ENCODE peak calls at places on chromosomes 11 and 22, in four cellular contexts. N, Z, F and L are unnamed samples.

GRCh38 chr22:44823806-44824205 is 71.4 kb downstream of the ARHGAP8 start:
- DNase-seq in N (no peak), Z (peak; percentile 64), F (no peak), L (no peak)

GRCh38 chr11:724063-724732 is 18.2 kb downstream of the EPS8L2 start:
- DNase-seq in Z (peak; percentile 81), N (no peak), F (no peak), L (no peak)

GRCh38 chr11:613369-613968 is 2.3 kb downstream of the IRF7 start:
- DNase-seq in F (no peak), N (peak; percentile 86), Z (peak; percentile 93), L (peak; percentile 34)

GRCh38 chr11:40170076-40170475 is 1289.4 kb downstream of the LRRC4C start:
- DNase-seq in N (no peak), F (no peak), Z (no peak), L (no peak)

GRCh38 chr22:46085831-46086576 is 64.3 kb upstream of the PPARA start:
- DNase-seq in N (peak; percentile 87), Z (peak; percentile 76), F (no peak), L (no peak)

GRCh38 chr22:46070722-46071450 is 79.4 kb upstream of the PPARA start:
- DNase-seq in Z (peak; percentile 88), F (no peak), N (peak; percentile 71), L (peak; percentile 45)

GRCh38 chr11:45146072-45147016 is at the start of gene PRDM11:
- DNase-seq in N (peak; percentile 73), Z (peak; percentile 86), F (no peak), L (no peak)

GRCh38 chr11:66020618-66021357 is 5.5 kb downstream of the CATSPER1 start:
- DNase-seq in F (no peak), N (peak; percentile 41), Z (peak; percentile 84), L (peak; percentile 67)

GRCh38 chr11:132655187-132655855 is 877.0 kb downstream of the OPCML start:
- DNase-seq in Z (no peak), N (no peak), F (no peak), L (no peak)

GRCh38 chr11:13140028-13140870 is 131.1 kb downstream of the RASSF10 start:
- DNase-seq in N (peak; percentile 78), F (no peak), Z (no peak), L (no peak)

GRCh38 chr11:1456166-1456565 is 30.4 kb downstream of the MOB2 start:
- DNase-seq in F (no peak), Z (no peak), N (no peak), L (no peak)

GRCh38 chr11:73481626-73482025 is 105.4 kb downstream of the RELT start:
- DNase-seq in Z (no peak), F (no peak), N (no peak), L (no peak)

GRCh38 chr22:41620646-41621098 is at the start of gene DESI1:
- DNase-seq in F (no peak), Z (peak; percentile 99), N (no peak), L (no peak)

GRCh38 chr11:131771471-131771870 is 401.1 kb downstream of the NTM start:
- DNase-seq in Z (no peak), N (no peak), F (no peak), L (no peak)

GRCh38 chr11:36109850-36110606 is 166.2 kb downstream of the LDLRAD3 start:
- DNase-seq in N (no peak), Z (no peak), F (no peak), L (no peak)

GRCh38 chr11:94477644-94478043 is 16.0 kb downstream of the MRE11 start:
- DNase-seq in Z (no peak), N (no peak), F (no peak), L (peak; percentile 20)

GRCh38 chr11:7487360-7487759 is 2.1 kb downstream of the OLFML1 start:
- DNase-seq in N (no peak), F (no peak), Z (no peak), L (no peak)

GRCh38 chr11:3615998-3616397 is 25.8 kb downstream of the ART5 start:
- DNase-seq in F (no peak), Z (peak; percentile 66), N (no peak), L (no peak)

GRCh38 chr22:40156001-40156516 is 21.7 kb upstream of the TNRC6B start:
- DNase-seq in Z (no peak), N (peak; percentile 81), F (no peak), L (peak; percentile 75)

GRCh38 chr11:132402056-132402684 is 1031.8 kb downstream of the NTM start:
- DNase-seq in N (no peak), Z (no peak), F (peak; percentile 33), L (no peak)

GRCh38 chr11:1484716-1485503 is 1.7 kb downstream of the MOB2 start:
- DNase-seq in F (no peak), Z (peak; percentile 69), N (no peak), L (no peak)

GRCh38 chr11:126514061-126514713 is 158.7 kb downstream of the ST3GAL4 start:
- DNase-seq in N (no peak), F (no peak), Z (peak; percentile 36), L (no peak)

GRCh38 chr22:38694049-38694448 is 6.7 kb downstream of the JOSD1 start:
- DNase-seq in F (no peak), Z (no peak), N (no peak), L (no peak)

GRCh38 chr11:47355283-47356128 is 3.0 kb upstream of the MYBPC3 start:
- DNase-seq in Z (peak; percentile 90), N (peak; percentile 97), F (peak; percentile 79), L (peak; percentile 94)

GRCh38 chr22:23305321-23305910 is 125.1 kb downstream of the BCR start:
- DNase-seq in F (no peak), Z (peak; percentile 67), N (no peak), L (no peak)

GRCh38 chr22:20429254-20430100 is 8.1 kb downstream of the SCARF2 start:
- DNase-seq in F (no peak), N (peak; percentile 83), Z (peak; percentile 96), L (peak; percentile 62)

GRCh38 chr11:5713695-5714094 is 22.6 kb upstream of the OR56B1 start:
- DNase-seq in N (no peak), Z (no peak), F (no peak), L (no peak)

DNA sequence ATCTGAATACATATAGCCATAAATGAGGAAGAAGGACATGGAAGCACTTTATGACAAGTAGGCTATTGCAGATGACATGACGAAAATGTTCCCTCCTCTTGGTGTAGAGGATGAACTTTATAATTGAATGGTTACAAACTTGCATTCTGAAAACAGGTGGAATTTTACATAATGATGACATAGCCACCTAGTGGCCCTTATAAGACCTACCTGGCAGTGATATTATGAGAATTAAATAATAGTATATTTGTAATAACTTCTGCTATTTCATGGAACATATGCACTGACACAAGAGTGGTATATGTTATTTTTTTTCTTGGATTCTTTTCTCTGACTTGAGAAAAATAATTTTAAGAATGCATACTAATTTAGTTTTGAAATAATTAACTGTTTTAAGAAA is 22.9 kb downstream of the TRIM22 start:
- DNase-seq in F (no peak), N (no peak), Z (no peak), L (no peak)
- TF ChIP-seq CTCF in F (peak; percentile 73), N (peak; percentile 14), Z (no peak), L (no peak)

DNA sequence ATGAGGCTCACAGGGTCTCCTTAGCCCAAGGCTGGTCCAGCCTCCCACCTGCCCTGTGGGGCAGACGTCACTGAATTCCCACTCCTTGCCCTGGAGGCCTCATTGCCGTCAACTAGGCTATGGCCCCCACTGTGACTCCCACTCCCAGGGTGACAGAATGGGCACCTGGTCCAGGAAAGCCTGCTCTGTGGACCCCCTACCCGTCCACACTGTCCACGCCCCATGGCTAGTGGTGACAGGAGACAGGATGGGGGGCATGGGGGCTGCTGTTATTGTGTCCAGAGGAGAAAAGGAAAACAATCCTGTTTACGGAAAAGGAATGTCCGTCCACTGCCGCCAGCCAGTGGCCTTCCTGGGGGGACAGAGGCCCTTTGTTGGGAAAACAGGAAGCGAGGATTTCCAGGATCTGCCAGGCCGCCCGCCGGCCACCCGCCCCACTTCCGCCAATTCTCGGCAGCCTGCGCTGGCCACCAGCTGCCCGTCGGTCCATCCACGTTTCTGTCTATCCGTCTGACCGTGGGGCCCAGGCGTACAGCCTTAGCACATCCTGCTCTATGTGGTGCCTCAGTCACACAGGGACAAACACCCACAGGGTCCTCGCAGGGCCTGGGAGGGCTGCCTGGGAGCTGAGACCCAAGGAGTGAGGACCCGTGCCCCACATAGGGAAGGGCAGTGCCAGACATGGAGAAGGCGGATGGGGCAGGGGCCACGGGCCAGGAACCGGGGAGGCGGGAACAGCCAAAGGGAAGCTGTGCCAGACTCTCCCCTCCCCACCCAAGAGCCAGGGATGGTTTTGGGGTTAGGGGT is 19.5 kb downstream of the CRELD2 start:
- DNase-seq in Z (peak; percentile 90), F (no peak), N (peak; percentile 29), L (no peak)
- TF ChIP-seq POLR2AphosphoS5 in Z (peak; percentile 92), F (no peak), N (no peak), L (no peak)

GRCh38 chr11:33982661-33983060 is 68.9 kb upstream of the CAPRIN1 start:
- DNase-seq in N (no peak), Z (no peak), F (no peak), L (no peak)

GRCh38 chr11:33987975-33988580 is 63.5 kb upstream of the CAPRIN1 start:
- DNase-seq in F (peak; percentile 42), N (peak; percentile 73), Z (peak; percentile 88), L (peak; percentile 88)

GRCh38 chr11:33980896-33981295 is 70.6 kb upstream of the CAPRIN1 start:
- DNase-seq in F (no peak), N (no peak), Z (no peak), L (peak; percentile 55)

GRCh38 chr11:33987545-33987944 is 64.0 kb upstream of the CAPRIN1 start:
- DNase-seq in Z (no peak), N (no peak), F (no peak), L (no peak)

GRCh38 chr11:33984682-33985389 is 66.7 kb upstream of the CAPRIN1 start:
- DNase-seq in Z (no peak), N (no peak), F (no peak), L (no peak)
- TF ChIP-seq CTCF in Z (no peak), N (no peak), F (peak; percentile 31), L (peak; percentile 3)

GRCh38 chr11:17395554-17395961 is 7.1 kb upstream of the KCNJ11 start:
- DNase-seq in Z (peak; percentile 67), F (no peak), N (no peak), L (no peak)
- TF ChIP-seq POLR2AphosphoS5 in Z (no peak), F (no peak), N (no peak), L (no peak)

GRCh38 chr11:121870202-121871045 is 245.6 kb downstream of the BLID start:
- DNase-seq in F (no peak), Z (no peak), N (no peak), L (no peak)
- TF ChIP-seq CTCF in F (peak; percentile 33), Z (no peak), N (no peak), L (no peak)

DNA sequence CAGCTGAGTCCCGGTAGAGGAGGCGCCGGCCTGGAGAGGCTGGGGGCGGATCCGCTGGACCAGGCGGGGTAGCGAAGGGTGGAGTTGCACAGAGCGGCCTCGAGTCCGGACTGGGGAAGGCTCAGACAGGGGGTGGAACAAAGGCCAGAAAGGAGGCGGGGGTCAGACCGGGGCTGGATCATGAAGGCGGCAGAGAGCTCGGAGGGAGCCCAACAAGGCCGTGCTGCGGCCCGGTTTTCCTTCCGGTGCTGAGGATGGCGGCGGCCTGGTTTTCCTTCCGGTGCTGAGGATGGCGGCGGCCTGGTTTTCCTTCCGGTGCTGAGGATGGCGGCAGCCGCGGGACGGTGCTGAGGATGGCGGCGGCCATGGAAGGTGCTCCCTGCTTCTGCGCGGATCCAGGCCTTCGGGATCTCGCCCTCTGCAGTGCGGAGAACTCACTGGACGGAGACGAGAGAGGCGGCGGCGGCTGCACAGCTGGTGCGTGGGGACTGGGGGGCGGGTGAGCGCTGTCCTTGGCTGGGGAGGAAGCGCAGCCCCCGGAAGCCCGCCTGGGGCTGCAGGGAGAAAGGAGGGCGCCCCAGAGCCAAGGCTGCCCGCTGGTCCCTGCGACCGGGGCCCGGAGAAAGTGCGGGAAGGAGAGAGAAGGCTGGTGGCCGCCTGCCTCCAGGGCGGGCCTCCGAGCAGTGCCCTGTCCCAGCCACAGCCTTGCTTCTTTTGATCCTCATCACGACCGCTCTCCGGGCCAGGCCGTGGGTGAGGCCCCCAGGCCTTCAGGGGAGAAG is 350.4 kb upstream of the B3GAT1 start:
- DNase-seq in F (no peak), Z (no peak), N (no peak), L (no peak)
- TF ChIP-seq POLR2AphosphoS5 in F (no peak), Z (no peak), N (no peak), L (no peak)